ENCODE peak calls at places on chromosomes 2 and 18, in ten cellular contexts. B is naive thymus-derived CD4-positive, alpha-beta T cell; C is upper lobe of right lung; S is SJSA1; M is cardiac muscle cell; F is breast epithelium; Z is keratinocyte; J is stomach; H is astrocyte; E is tibial nerve. V is an unnamed sample. For H3K9me3, the result is how much of the 10 kb centered on the place peaks cover.

GRCh38 chr2:221400411-221400810 is 171.7 kb downstream of the EPHA4 start:
- DNase-seq in B (no peak), C (no peak), S (no peak), M (no peak), F (no peak), Z (no peak), J (no peak), H (no peak), E (no peak), V (no peak)

GRCh38 chr2:212998629-212999359 is 152.6 kb downstream of the IKZF2 start:
- DNase-seq in B (no peak), C (no peak), S (no peak), M (peak), F (no peak), Z (no peak), J (no peak), H (peak), E (no peak), V (no peak)

GRCh38 chr2:171470129-171470528 is 36.1 kb downstream of the DCAF17 start:
- DNase-seq in B (no peak), C (no peak), S (no peak), M (no peak), F (no peak), Z (no peak), J (no peak), H (no peak), E (no peak), V (no peak)

GRCh38 chr2:55084631-55085030 is 34.4 kb upstream of the RTN4 start:
- DNase-seq in B (no peak), C (no peak), S (no peak), M (no peak), F (no peak), Z (no peak), J (no peak), H (no peak), E (no peak), V (no peak)

GRCh38 chr2:143823286-143823685 is 694.1 kb downstream of the ARHGAP15 start:
- DNase-seq in B (no peak), C (no peak), S (no peak), M (no peak), F (no peak), Z (no peak), J (no peak), H (no peak), E (no peak), V (no peak)

GRCh38 chr2:16617282-16618266 is 48.1 kb downstream of the CYRIA start:
- DNase-seq in B (no peak), C (no peak), S (peak), M (peak), F (peak), Z (no peak), J (peak), H (no peak), E (no peak), V (peak)

GRCh38 chr18:14942275-14942674 is 194.3 kb downstream of the ANKRD30B start:
- DNase-seq in B (no peak), C (no peak), S (no peak), M (no peak), F (no peak), Z (no peak), J (no peak), H (no peak), E (no peak), V (no peak)

GRCh38 chr18:47286776-47287410 is 35.4 kb upstream of the SKOR2 start:
- DNase-seq in B (no peak), C (no peak), S (no peak), M (no peak), F (no peak), Z (no peak), J (no peak), H (no peak), E (no peak), V (no peak)

GRCh38 chr2:1708476-1709334 is 35.6 kb downstream of the PXDN start:
- DNase-seq in B (no peak), C (peak), S (no peak), M (peak), F (peak), Z (no peak), J (no peak), H (no peak), E (no peak), V (no peak)

GRCh38 chr2:148965596-148966431 is 72.7 kb upstream of the LYPD6B start:
- DNase-seq in B (no peak), C (no peak), S (no peak), M (no peak), F (no peak), Z (no peak), J (no peak), H (no peak), E (no peak), V (no peak)

GRCh38 chr2:17979707-17980106 is 101.2 kb downstream of the KCNS3 start:
- DNase-seq in B (no peak), C (no peak), S (peak), M (no peak), F (no peak), Z (no peak), J (no peak), H (peak), E (no peak), V (no peak)

GRCh38 chr2:218063541-218064295 is 5.3 kb upstream of the RUFY4 start:
- DNase-seq in B (no peak), C (no peak), S (no peak), M (no peak), F (no peak), Z (no peak), J (no peak), H (no peak), E (no peak), V (no peak)

GRCh38 chr2:134160793-134161504 is 92.9 kb upstream of the MGAT5 start:
- DNase-seq in B (no peak), C (no peak), S (no peak), M (peak), F (no peak), Z (no peak), J (no peak), H (no peak), E (no peak), V (peak)

GRCh38 chr18:598053-598665 is 1.4 kb downstream of the CLUL1 start:
- DNase-seq in B (no peak), C (no peak), S (peak), M (no peak), F (no peak), Z (no peak), J (no peak), H (no peak), E (no peak), V (no peak)

GRCh38 chr2:206212673-206213513 is 53.2 kb downstream of the EEF1B2 start:
- DNase-seq in B (no peak), C (no peak), S (peak), M (peak), F (no peak), Z (no peak), J (no peak), H (peak), E (no peak), V (no peak)

GRCh38 chr2:202337706-202338346 is 38.3 kb upstream of the BMPR2 start:
- DNase-seq in B (no peak), C (no peak), S (no peak), M (no peak), F (no peak), Z (no peak), J (no peak), H (no peak), E (no peak), V (no peak)

GRCh38 chr2:158761626-158762025 is 33.5 kb upstream of the DAPL1 start:
- DNase-seq in B (no peak), C (no peak), S (no peak), M (no peak), F (no peak), Z (peak), J (no peak), H (peak), E (no peak), V (no peak)

GRCh38 chr2:8006626-8007025 is 675.2 kb upstream of the ID2 start:
- DNase-seq in B (no peak), C (no peak), S (peak), M (no peak), F (no peak), Z (no peak), J (no peak), H (no peak), E (no peak), V (no peak)

GRCh38 chr18:56545539-56545938 is 92.9 kb downstream of the TXNL1 start:
- DNase-seq in B (no peak), C (no peak), S (no peak), M (peak), F (no peak), Z (no peak), J (no peak), H (no peak), E (no peak), V (no peak)

GRCh38 chr2:68860111-68860510 is 11.1 kb downstream of the BMP10 start:
- DNase-seq in B (no peak), C (no peak), S (no peak), M (no peak), F (no peak), Z (no peak), J (no peak), H (no peak), E (no peak), V (no peak)

GRCh38 chr2:18626958-18627650 is 37.7 kb upstream of the NT5C1B start:
- DNase-seq in B (no peak), C (no peak), S (no peak), M (peak), F (no peak), Z (no peak), J (no peak), H (peak), E (no peak), V (no peak)

GRCh38 chr2:131475831-131476230 is at the start of gene TUBA3D:
- DNase-seq in B (no peak), C (no peak), S (no peak), M (no peak), F (no peak), Z (no peak), J (no peak), H (no peak), E (no peak), V (no peak)

GRCh38 chr2:15169326-15170038 is 391.7 kb downstream of the NBAS start:
- DNase-seq in B (no peak), C (no peak), S (peak), M (peak), F (no peak), Z (peak), J (no peak), H (peak), E (no peak), V (no peak)

GRCh38 chr2:67272195-67272594 is 124.9 kb upstream of the ETAA1 start:
- DNase-seq in B (no peak), C (no peak), S (no peak), M (no peak), F (no peak), Z (no peak), J (no peak), H (peak), E (no peak), V (no peak)

GRCh38 chr2:179768765-179769164 is 92.6 kb downstream of the ZNF385B start:
- DNase-seq in B (no peak), C (no peak), S (no peak), M (peak), F (no peak), Z (no peak), J (no peak), H (peak), E (no peak), V (no peak)

GRCh38 chr2:127671557-127672302 is 3.6 kb downstream of the LIMS2 start:
- DNase-seq in B (no peak), C (peak), S (no peak), M (no peak), F (peak), Z (no peak), J (peak), H (no peak), E (no peak), V (no peak)

GRCh38 chr2:64793701-64794100 is 140.0 kb upstream of the SERTAD2 start:
- DNase-seq in B (no peak), C (no peak), S (no peak), M (no peak), F (no peak), Z (no peak), J (no peak), H (no peak), E (no peak), V (no peak)

GRCh38 chr2:56749152-56749752 is 565.5 kb downstream of the CCDC85A start:
- DNase-seq in B (no peak), C (no peak), S (peak), M (peak), F (no peak), Z (peak), J (no peak), H (peak), E (no peak), V (no peak)

GRCh38 chr2:75002007-75002406 is 43.6 kb downstream of the POLE4 start:
- DNase-seq in B (no peak), C (no peak), S (no peak), M (peak), F (no peak), Z (no peak), J (no peak), H (no peak), E (no peak), V (no peak)

GRCh38 chr2:232890896-232891601 is 21.0 kb downstream of the SNORC start:
- DNase-seq in B (no peak), C (peak), S (no peak), M (peak), F (peak), Z (no peak), J (peak), H (no peak), E (no peak), V (peak)

GRCh38 chr2:25831744-25832449 is 46.4 kb downstream of the ASXL2 start:
- DNase-seq in B (peak), C (no peak), S (no peak), M (no peak), F (no peak), Z (no peak), J (no peak), H (no peak), E (no peak), V (no peak)

GRCh38 chr18:23302852-23303527 is 150.1 kb upstream of the RIOK3 start:
- DNase-seq in B (no peak), C (no peak), S (peak), M (peak), F (no peak), Z (peak), J (no peak), H (peak), E (no peak), V (no peak)

DNA sequence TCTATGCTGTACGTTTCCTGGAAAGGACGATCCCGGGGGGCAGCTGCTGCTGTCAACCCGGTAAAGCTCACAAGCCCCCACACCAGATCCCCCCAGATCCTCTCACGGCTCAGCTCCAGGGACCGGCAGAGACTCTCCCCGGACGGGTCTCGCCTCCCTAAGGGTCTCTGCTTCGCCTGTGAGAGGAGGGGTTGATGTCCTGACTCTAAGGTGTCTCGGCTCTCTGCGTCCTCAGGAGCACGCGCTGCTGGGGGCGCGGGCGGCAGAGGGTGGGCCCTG is 506 bp downstream of the PSTPIP2 start:
- DNase-seq in B (peak), C (no peak), S (no peak), M (no peak), F (no peak), Z (no peak), J (no peak), H (no peak), E (no peak), V (no peak)
- H3K4me3 ChIP-seq in B (peak), C (peak), S (peak), M (peak), F (peak), Z (peak), J (peak), H (peak), E (peak), V (peak)

GRCh38 chr2:31784868-31785267 is 204.1 kb upstream of the SRD5A2 start:
- DNase-seq in B (no peak), C (no peak), S (no peak), M (no peak), F (no peak), Z (no peak), J (no peak), H (no peak), E (no peak), V (no peak)

GRCh38 chr2:31788273-31788672 is 207.5 kb upstream of the SRD5A2 start:
- DNase-seq in B (no peak), C (no peak), S (no peak), M (no peak), F (no peak), Z (no peak), J (no peak), H (no peak), E (no peak), V (no peak)

DNA sequence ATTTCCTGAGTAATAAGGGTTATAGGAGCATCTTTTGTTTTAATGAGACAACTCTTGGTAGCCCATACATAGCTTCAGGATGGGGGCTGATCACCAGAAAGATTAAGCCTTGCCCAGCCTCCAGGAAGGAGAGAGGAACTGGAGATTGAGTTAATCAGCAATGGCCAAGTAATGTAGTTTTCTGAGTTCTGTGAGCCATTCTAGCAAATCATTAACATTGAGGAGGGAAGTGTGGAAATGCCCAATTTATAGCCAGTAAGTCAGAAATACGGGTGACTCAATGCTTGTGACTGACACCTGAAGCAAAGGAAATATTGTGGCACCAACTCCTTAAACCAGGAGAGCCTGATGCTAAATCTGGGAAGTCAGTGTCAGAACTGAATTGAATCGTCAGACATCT is 205.1 kb upstream of the SRD5A2 start:
- DNase-seq in B (no peak), C (no peak), S (no peak), M (no peak), F (no peak), Z (no peak), J (no peak), H (no peak), E (no peak), V (no peak)
- H3K9me3 ChIP-seq in B (under half), C (under half), S (under half), M (under half), F (under half), Z (under half), J (under half), H (under half), E (under half), V (under half)

DNA sequence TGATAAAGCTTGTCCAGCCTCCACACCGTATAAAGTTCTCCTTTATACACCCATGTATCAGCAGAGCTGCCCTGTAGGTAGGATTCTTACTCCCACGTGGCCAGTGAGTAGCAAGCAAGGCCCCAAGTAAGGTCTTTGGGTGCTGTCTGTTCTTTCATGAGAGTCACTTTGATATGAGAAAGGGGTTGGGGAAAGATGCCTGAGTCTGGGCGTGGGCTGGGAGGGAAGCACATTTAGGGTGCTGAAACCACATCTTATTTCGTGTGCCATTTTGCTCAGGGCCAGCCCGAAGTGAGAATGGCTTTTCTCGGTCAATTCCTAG is 440 bp upstream of the ITPRIPL1 start:
- DNase-seq in B (no peak), C (no peak), S (no peak), M (no peak), F (no peak), Z (no peak), J (no peak), H (no peak), E (no peak), V (no peak)
- H3K27ac ChIP-seq in B (peak), C (no peak), S (no peak), M (no peak), F (peak), Z (no peak), J (no peak), H (no peak), E (no peak), V (no peak)

GRCh38 chr2:178110681-178111080 is 1.6 kb upstream of the RBM45 start:
- DNase-seq in B (no peak), C (no peak), S (no peak), M (no peak), F (no peak), Z (no peak), J (no peak), H (no peak), E (no peak), V (no peak)
- H3K4me3 ChIP-seq in B (no peak), C (no peak), S (no peak), M (no peak), F (no peak), Z (no peak), J (no peak), H (no peak), E (no peak), V (no peak)

DNA sequence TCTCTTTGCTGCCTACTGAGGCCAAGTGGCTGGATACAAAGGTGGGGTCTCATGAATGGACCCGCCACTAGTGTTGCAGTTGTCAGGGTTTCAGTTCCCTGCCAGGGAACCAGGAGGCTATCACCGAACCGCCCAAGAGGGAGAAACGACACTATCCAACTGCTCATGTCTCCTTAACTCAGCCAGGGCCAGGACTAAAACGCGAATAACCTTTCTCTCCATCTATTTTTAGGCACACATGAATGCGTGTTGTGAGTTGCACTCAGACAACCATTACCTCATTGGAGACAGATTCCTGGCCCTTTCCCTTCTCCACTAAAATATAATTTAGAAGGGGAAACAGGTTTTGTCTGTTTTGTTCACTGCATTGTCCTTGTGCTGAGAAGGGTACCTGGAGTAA is 559.5 kb downstream of the SOCS6 start:
- DNase-seq in B (no peak), C (no peak), S (no peak), M (no peak), F (no peak), Z (no peak), J (no peak), H (no peak), E (no peak), V (no peak)
- H3K9me3 ChIP-seq in B (under half), C (under half), S (under half), M (under half), F (under half), Z (under half), J (under half), H (under half), E (under half), V (under half)

DNA sequence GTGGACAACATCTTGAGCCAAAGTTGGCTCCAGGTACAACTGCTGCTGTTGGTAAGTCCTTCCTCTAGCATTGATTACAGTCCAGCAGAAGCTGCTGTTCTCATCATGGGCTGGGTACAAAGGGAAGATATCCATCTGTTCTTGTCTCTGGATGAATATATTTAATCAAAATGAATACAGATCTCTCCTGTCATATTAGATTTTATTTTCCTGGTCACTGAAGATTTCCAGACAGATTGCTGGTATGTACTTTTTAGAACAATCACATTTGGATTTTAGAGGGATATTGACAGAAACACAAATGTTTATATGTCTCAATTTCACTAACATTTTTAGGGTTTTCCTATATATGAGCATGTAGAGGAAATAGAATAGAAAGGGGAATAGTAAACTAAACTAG is 155.4 kb upstream of the FHL2 start:
- DNase-seq in B (no peak), C (no peak), S (no peak), M (no peak), F (no peak), Z (no peak), J (no peak), H (no peak), E (no peak), V (no peak)
- H3K27ac ChIP-seq in B (no peak), C (no peak), S (no peak), M (no peak), F (no peak), Z (no peak), J (no peak), H (no peak), E (no peak), V (no peak)

GRCh38 chr2:39140322-39140847 is 19.5 kb upstream of the SOS1 start:
- DNase-seq in B (no peak), C (no peak), S (no peak), M (no peak), F (no peak), Z (no peak), J (no peak), H (no peak), E (no peak), V (no peak)
- H3K4me3 ChIP-seq in B (no peak), C (no peak), S (no peak), M (no peak), F (no peak), Z (no peak), J (no peak), H (no peak), E (no peak), V (no peak)

GRCh38 chr18:35248429-35248828 is 7.6 kb downstream of the ZNF397 start:
- DNase-seq in B (no peak), C (no peak), S (no peak), M (no peak), F (no peak), Z (no peak), J (no peak), H (no peak), E (no peak), V (no peak)

GRCh38 chr18:35245719-35246317 is 5.0 kb downstream of the ZNF397 start:
- DNase-seq in B (no peak), C (no peak), S (no peak), M (no peak), F (no peak), Z (no peak), J (no peak), H (no peak), E (no peak), V (no peak)

GRCh38 chr18:35244671-35245070 is 3.8 kb downstream of the ZNF397 start:
- DNase-seq in B (no peak), C (no peak), S (no peak), M (no peak), F (no peak), Z (no peak), J (no peak), H (no peak), E (no peak), V (no peak)

GRCh38 chr18:35247412-35248249 is 6.8 kb downstream of the ZNF397 start:
- DNase-seq in B (no peak), C (no peak), S (no peak), M (no peak), F (no peak), Z (no peak), J (no peak), H (no peak), E (no peak), V (no peak)

GRCh38 chr18:35246831-35247230 is 6.0 kb downstream of the ZNF397 start:
- DNase-seq in B (no peak), C (no peak), S (no peak), M (no peak), F (no peak), Z (no peak), J (no peak), H (no peak), E (no peak), V (no peak)
- H3K9me3 ChIP-seq in B (under half), C (under half), S (under half), M (under half), F (under half), Z (under half), J (under half), H (half or more), E (under half), V (under half)

V was measured in pancreas.